ENCODE peak calls at places on chromosomes 7 and 10, in ten cellular contexts. N is A549, X is progenitor cell of endocrine pancreas, O is GM13976, Z is cardiac fibroblast, H is neural crest cell, S is IMR-90, D is AG10803, U is fibroblast of pulmonary artery, I is right lobe of liver. E is an unnamed sample.
A peak's percentile ranks its signal among the peaks of the same experiment; 100 is the strongest.

GRCh38 chr7:101162551-101163280 is 2.7 kb downstream of the VGF start:
- DNase-seq in O (peak; percentile 55), X (no peak), S (peak; percentile 50), I (no peak), U (peak; percentile 47), H (peak; percentile 55), Z (peak; percentile 44), D (peak; percentile 42), N (peak; percentile 70), E (no peak)

GRCh38 chr10:128087884-128088695 is 38.1 kb downstream of the MKI67 start:
- DNase-seq in N (peak; percentile 24), X (no peak), S (no peak), D (no peak), H (no peak), Z (no peak), I (peak; percentile 43), O (no peak), U (no peak), E (peak; percentile 64)

GRCh38 chr7:106517508-106517907 is 143.4 kb downstream of the CCDC71L start:
- DNase-seq in H (no peak), U (no peak), X (no peak), S (no peak), D (no peak), N (no peak), Z (no peak), O (no peak), I (no peak), E (no peak)

GRCh38 chr7:149733131-149733531 is 40.3 kb downstream of the ZNF467 start:
- DNase-seq in U (no peak), S (no peak), I (no peak), Z (no peak), X (no peak), D (no peak), N (no peak), H (no peak), O (no peak), E (no peak)

GRCh38 chr7:77811895-77812685 is 13.5 kb downstream of the PHTF2 start:
- DNase-seq in U (peak; percentile 58), X (no peak), S (peak; percentile 93), I (no peak), O (no peak), N (peak; percentile 14), Z (peak; percentile 81), H (no peak), D (peak; percentile 75), E (no peak)

GRCh38 chr7:99955247-99955646 is 20.6 kb downstream of the AZGP1 start:
- DNase-seq in I (no peak), S (no peak), N (no peak), X (no peak), Z (no peak), H (no peak), D (no peak), O (no peak), U (no peak), E (no peak)

GRCh38 chr10:22598488-22598887 is 115.9 kb downstream of the PIP4K2A start:
- DNase-seq in X (no peak), I (no peak), N (no peak), D (no peak), S (no peak), U (no peak), Z (no peak), H (no peak), O (no peak), E (no peak)

GRCh38 chr7:86846494-86847190 is 202.9 kb downstream of the GRM3 start:
- DNase-seq in U (no peak), X (no peak), I (peak; percentile 76), H (no peak), Z (no peak), O (no peak), N (peak; percentile 41), S (no peak), D (no peak), E (no peak)

GRCh38 chr10:52762088-52762487 is 10.5 kb downstream of the MBL2 start:
- DNase-seq in U (no peak), O (no peak), H (no peak), I (no peak), N (no peak), D (no peak), X (no peak), S (no peak), Z (no peak), E (no peak)

GRCh38 chr10:11515596-11516418 is 95.6 kb downstream of the USP6NL start:
- DNase-seq in I (no peak), X (no peak), H (no peak), Z (peak; percentile 81), O (peak; percentile 46), N (peak; percentile 69), D (peak; percentile 65), U (peak; percentile 83), S (peak; percentile 70), E (no peak)

GRCh38 chr7:129665013-129665401 is 53.5 kb downstream of the NRF1 start:
- DNase-seq in D (peak; percentile 94), U (peak; percentile 94), X (no peak), Z (peak; percentile 96), O (no peak), N (peak; percentile 83), H (no peak), I (no peak), S (peak; percentile 98), E (no peak)

GRCh38 chr10:516766-517165 is 172.7 kb downstream of the DIP2C start:
- DNase-seq in X (no peak), I (no peak), U (no peak), Z (no peak), N (no peak), S (no peak), H (peak; percentile 16), O (no peak), D (no peak), E (no peak)

GRCh38 chr10:83182076-83182475 is 957.2 kb upstream of the GHITM start:
- DNase-seq in N (no peak), I (no peak), X (no peak), H (no peak), Z (no peak), S (no peak), D (peak; percentile 9), U (no peak), O (no peak), E (no peak)

GRCh38 chr10:86376403-86376802 is 9.8 kb upstream of the GRID1 start:
- DNase-seq in D (no peak), S (no peak), O (no peak), I (peak; percentile 37), X (no peak), N (no peak), Z (no peak), H (no peak), U (no peak), E (peak; percentile 56)

GRCh38 chr10:18312385-18313145 is 172.3 kb downstream of the CACNB2 start:
- DNase-seq in H (no peak), I (no peak), D (peak; percentile 38), X (no peak), Z (peak; percentile 67), O (peak; percentile 55), U (peak; percentile 55), S (peak; percentile 62), N (peak; percentile 38), E (no peak)

DNA sequence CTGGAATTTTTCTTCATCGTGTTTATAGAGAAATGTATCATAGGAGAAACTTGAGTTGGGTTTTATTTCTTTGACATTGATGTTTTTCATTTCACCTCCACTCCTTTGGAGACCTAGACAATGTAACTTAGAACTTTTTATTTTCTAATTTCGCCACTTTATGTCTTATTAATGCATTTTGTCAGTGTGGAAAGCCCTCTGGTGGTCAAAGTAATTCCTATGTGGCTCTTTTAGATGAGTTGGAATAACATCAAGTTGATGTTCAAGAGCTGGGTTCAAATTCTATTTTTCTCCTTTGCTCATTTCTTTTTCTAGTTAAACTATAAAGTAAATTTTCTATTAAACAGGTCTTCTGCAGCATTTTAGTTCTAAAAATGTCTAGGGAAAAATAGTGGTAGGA is 478.6 kb downstream of the LRMDA start:
- DNase-seq in N (peak; percentile 19), U (peak; percentile 71), O (no peak), H (no peak), D (peak; percentile 47), X (no peak), Z (peak; percentile 66), S (peak; percentile 24), I (no peak), E (no peak)
- TF ChIP-seq CTCF in N (peak; percentile 60), U (peak; percentile 60), O (no peak), H (peak; percentile 61), D (peak; percentile 70), X (peak; percentile 51), Z (peak; percentile 51), S (peak; percentile 41), I (peak; percentile 65), E (peak; percentile 37)

GRCh38 chr10:45649296-45649695 is 23.3 kb downstream of the ZFAND4 start:
- DNase-seq in X (no peak), U (no peak), O (no peak), S (no peak), D (no peak), Z (no peak), H (no peak), N (no peak), I (no peak), E (no peak)
- TF ChIP-seq CTCF in X (no peak), U (no peak), O (no peak), S (no peak), D (no peak), Z (no peak), H (no peak), N (no peak), I (no peak), E (no peak)

GRCh38 chr7:118152149-118152548 is 31.8 kb upstream of the LSM8 start:
- DNase-seq in U (no peak), H (no peak), N (no peak), D (peak; percentile 15), X (no peak), Z (no peak), I (no peak), O (no peak), S (peak; percentile 10), E (no peak)

GRCh38 chr7:118152632-118153031 is 31.3 kb upstream of the LSM8 start:
- DNase-seq in S (no peak), O (no peak), X (no peak), U (no peak), I (no peak), H (no peak), Z (no peak), D (no peak), N (no peak), E (no peak)

GRCh38 chr7:118149394-118149793 is 34.6 kb upstream of the LSM8 start:
- DNase-seq in O (no peak), S (no peak), D (no peak), X (no peak), U (no peak), H (no peak), Z (no peak), N (no peak), I (no peak), E (no peak)

GRCh38 chr7:118151671-118152070 is 32.3 kb upstream of the LSM8 start:
- DNase-seq in N (no peak), H (no peak), U (no peak), I (no peak), O (no peak), D (peak; percentile 35), X (no peak), Z (no peak), S (peak; percentile 28), E (no peak)

GRCh38 chr7:118153551-118154177 is 30.3 kb upstream of the LSM8 start:
- DNase-seq in Z (peak; percentile 61), D (peak; percentile 41), U (peak; percentile 46), I (no peak), O (peak; percentile 14), S (peak; percentile 33), X (no peak), N (peak; percentile 38), H (no peak), E (no peak)
- TF ChIP-seq CTCF in Z (peak; percentile 58), D (peak; percentile 66), U (peak; percentile 59), I (peak; percentile 75), O (peak; percentile 53), S (peak; percentile 54), X (peak; percentile 74), N (peak; percentile 62), H (peak; percentile 81), E (no peak)

GRCh38 chr7:2713370-2713769 is 25.4 kb downstream of the AMZ1 start:
- DNase-seq in D (no peak), U (no peak), H (peak; percentile 38), I (no peak), S (no peak), N (no peak), X (no peak), Z (no peak), O (no peak), E (no peak)
- TF ChIP-seq CTCF in D (no peak), U (no peak), H (no peak), I (no peak), S (no peak), N (no peak), X (no peak), Z (no peak), O (no peak), E (no peak)